ENCODE peak calls at places on chromosomes 5 and 9, in four cellular contexts. W is endodermal cell, R is iris pigment epithelial cell, J is EH. A is an unnamed sample.

GRCh38 chr5:38450627-38451371 is 105.6 kb downstream of the LIFR start:
- DNase-seq in J (no peak), W (peak), R (no peak), A (no peak)

GRCh38 chr5:65830856-65831255 is 95.5 kb upstream of the ERBIN start:
- DNase-seq in J (peak), R (no peak), W (no peak), A (no peak)

GRCh38 chr5:64594601-64595518 is 89.0 kb downstream of the RGS7BP start:
- DNase-seq in R (no peak), W (peak), J (no peak), A (no peak)

GRCh38 chr5:37786855-37787254 is 53.0 kb downstream of the GDNF start:
- DNase-seq in W (no peak), J (peak), R (peak), A (no peak)

GRCh38 chr9:37100317-37100716 is 20.1 kb upstream of the ZCCHC7 start:
- DNase-seq in R (no peak), J (no peak), W (peak), A (no peak)

GRCh38 chr9:8895498-8896224 is 1096.1 kb upstream of the DMAC1 start:
- DNase-seq in J (no peak), R (peak), W (no peak), A (no peak)

GRCh38 chr5:133818031-133818431 is 150.4 kb downstream of the C5orf15 start:
- DNase-seq in J (peak), W (no peak), R (peak), A (no peak)

GRCh38 chr5:128920345-128921215 is 44.7 kb upstream of the SLC27A6 start:
- DNase-seq in J (peak), R (peak), W (no peak), A (no peak)

GRCh38 chr9:128145951-128146351 is 3.3 kb upstream of the LCN2 start:
- DNase-seq in R (no peak), J (no peak), W (no peak), A (no peak)

GRCh38 chr5:152838241-152838786 is 433.2 kb upstream of the NMUR2 start:
- DNase-seq in W (peak), J (no peak), R (no peak), A (no peak)

GRCh38 chr9:81530407-81530810 is 158.9 kb downstream of the TLE1 start:
- DNase-seq in R (no peak), W (no peak), J (no peak), A (no peak)